ENCODE peak calls at places on chromosomes 5 and 9, in six cellular contexts. One of them, this sample, is unnamed.

GRCh38 chr9:113886471-113886870 is 10.4 kb downstream of the ZNF618 start:
- DNase-seq in fibroblast of mammary gland: no peak
- DNase-seq in PC-9: no peak
- DNase-seq in ovary: no peak
- DNase-seq in germinal center: no peak
- DNase-seq in NCI-H1694 treated with DMSO at 0.1 percent for 48 hours: no peak
- DNase-seq in this sample: no peak

GRCh38 chr9:108885643-108886348 is 23.7 kb downstream of the ACTL7A start:
- DNase-seq in NCI-H1694 treated with DMSO at 0.1 percent for 48 hours: no peak
- DNase-seq in fibroblast of mammary gland: peak
- DNase-seq in PC-9: peak
- DNase-seq in ovary: peak
- DNase-seq in germinal center: no peak
- DNase-seq in this sample: no peak

GRCh38 chr9:92971776-92972175 is 24.5 kb downstream of the FGD3 start:
- DNase-seq in NCI-H1694 treated with DMSO at 0.1 percent for 48 hours: no peak
- DNase-seq in germinal center: no peak
- DNase-seq in PC-9: no peak
- DNase-seq in fibroblast of mammary gland: no peak
- DNase-seq in ovary: no peak
- DNase-seq in this sample: no peak

GRCh38 chr9:754150-754931 is 87.2 kb upstream of the DMRT1 start:
- DNase-seq in germinal center: no peak
- DNase-seq in ovary: no peak
- DNase-seq in fibroblast of mammary gland: no peak
- DNase-seq in NCI-H1694 treated with DMSO at 0.1 percent for 48 hours: no peak
- DNase-seq in PC-9: no peak
- DNase-seq in this sample: no peak

GRCh38 chr9:127014210-127014609 is 99.6 kb downstream of the RALGPS1 start:
- DNase-seq in ovary: no peak
- DNase-seq in PC-9: no peak
- DNase-seq in NCI-H1694 treated with DMSO at 0.1 percent for 48 hours: no peak
- DNase-seq in fibroblast of mammary gland: peak
- DNase-seq in germinal center: no peak
- DNase-seq in this sample: no peak

GRCh38 chr5:157915638-157916037 is 56.7 kb upstream of the CLINT1 start:
- DNase-seq in ovary: peak
- DNase-seq in germinal center: no peak
- DNase-seq in fibroblast of mammary gland: peak
- DNase-seq in NCI-H1694 treated with DMSO at 0.1 percent for 48 hours: no peak
- DNase-seq in PC-9: no peak
- DNase-seq in this sample: no peak

GRCh38 chr5:149337746-149338145 is 7.6 kb upstream of the GRPEL2 start:
- DNase-seq in germinal center: no peak
- DNase-seq in fibroblast of mammary gland: no peak
- DNase-seq in NCI-H1694 treated with DMSO at 0.1 percent for 48 hours: peak
- DNase-seq in ovary: no peak
- DNase-seq in PC-9: no peak
- DNase-seq in this sample: no peak

GRCh38 chr5:19322716-19323485 is 665.1 kb downstream of the CDH18 start:
- DNase-seq in NCI-H1694 treated with DMSO at 0.1 percent for 48 hours: no peak
- DNase-seq in PC-9: peak
- DNase-seq in ovary: no peak
- DNase-seq in fibroblast of mammary gland: no peak
- DNase-seq in germinal center: no peak
- DNase-seq in this sample: peak

This sample was measured in iPS DF 19.7.